ENCODE peak calls at places on chromosomes 7 and 10, in five cellular contexts. F is NT2/D1, R is H1, T is HepG2, A is GM12878. G is an unnamed sample.

GRCh38 chr7:35286422-35286821 is 32.5 kb upstream of the TBX20 start:
- DNase-seq in F (no peak), R (no peak), T (no peak), A (no peak), G (no peak)

GRCh38 chr10:127908106-127908957 is 1.4 kb downstream of the PTPRE start:
- DNase-seq in F (no peak), R (no peak), T (peak; percentile 23), A (no peak), G (no peak)

GRCh38 chr10:75400163-75400768 is 1.3 kb downstream of the ZNF503 start:
- DNase-seq in F (no peak), R (no peak), T (no peak), A (no peak), G (no peak)

GRCh38 chr10:32155075-32155516 is 98.9 kb upstream of the KIF5B start:
- DNase-seq in F (no peak), R (no peak), T (no peak), A (no peak), G (no peak)

GRCh38 chr7:24323961-24324480 is 40.0 kb downstream of the NPY start:
- DNase-seq in F (no peak), R (no peak), T (no peak), A (no peak), G (no peak)

GRCh38 chr7:4744391-4745264 is 30.8 kb upstream of the AP5Z1 start:
- DNase-seq in F (peak; percentile 94), R (peak; percentile 89), T (peak; percentile 93), A (peak; percentile 58), G (peak; percentile 85)

GRCh38 chr10:15652757-15653156 is 67.0 kb downstream of the ITGA8 start:
- DNase-seq in F (no peak), R (no peak), T (no peak), A (no peak), G (no peak)

GRCh38 chr10:133126431-133127290 is 33.4 kb upstream of the KNDC1 start:
- DNase-seq in F (no peak), R (no peak), T (no peak), A (no peak), G (no peak)

GRCh38 chr7:26648429-26649015 is 215.9 kb downstream of the SKAP2 start:
- DNase-seq in F (no peak), R (no peak), T (no peak), A (no peak), G (no peak)
- TF ChIP-seq SUZ12 in F (no peak), R (no peak), T (no peak), A (no peak), G (no peak)

GRCh38 chr7:66353547-66353946 is 148.4 kb downstream of the TPST1 start:
- DNase-seq in F (no peak), R (no peak), T (no peak), A (no peak), G (no peak)

GRCh38 chr7:66348959-66349358 is 143.8 kb downstream of the TPST1 start:
- DNase-seq in F (no peak), R (no peak), T (no peak), A (no peak), G (no peak)

GRCh38 chr7:66344166-66344565 is 139.0 kb downstream of the TPST1 start:
- DNase-seq in F (no peak), R (no peak), T (peak; percentile 21), A (no peak), G (no peak)

GRCh38 chr7:66352071-66352470 is 146.9 kb downstream of the TPST1 start:
- DNase-seq in F (peak; percentile 48), R (no peak), T (no peak), A (no peak), G (no peak)

DNA sequence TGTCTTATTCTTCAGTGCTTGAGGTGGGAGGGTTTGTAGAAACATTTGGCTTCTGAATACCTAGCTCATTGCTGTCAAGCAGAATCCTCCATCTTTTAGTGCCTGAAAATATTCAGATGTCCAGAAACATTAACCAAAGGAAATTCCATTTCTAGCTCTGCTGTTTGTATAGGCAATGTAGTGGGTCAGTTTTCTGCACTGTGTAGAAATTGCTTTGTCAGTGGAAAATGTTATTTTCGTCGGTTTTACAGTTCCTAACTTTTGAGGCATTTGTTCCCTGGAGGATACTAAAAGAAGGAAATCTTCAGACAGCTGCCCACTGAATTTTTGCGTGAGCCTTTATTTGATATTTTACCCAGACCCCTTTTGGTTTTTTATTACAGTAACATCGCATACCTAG is 143.4 kb downstream of the TPST1 start:
- DNase-seq in F (no peak), R (no peak), T (no peak), A (no peak), G (no peak)
- TF ChIP-seq SUZ12 in F (no peak), R (no peak), T (no peak), A (no peak), G (no peak)

DNA sequence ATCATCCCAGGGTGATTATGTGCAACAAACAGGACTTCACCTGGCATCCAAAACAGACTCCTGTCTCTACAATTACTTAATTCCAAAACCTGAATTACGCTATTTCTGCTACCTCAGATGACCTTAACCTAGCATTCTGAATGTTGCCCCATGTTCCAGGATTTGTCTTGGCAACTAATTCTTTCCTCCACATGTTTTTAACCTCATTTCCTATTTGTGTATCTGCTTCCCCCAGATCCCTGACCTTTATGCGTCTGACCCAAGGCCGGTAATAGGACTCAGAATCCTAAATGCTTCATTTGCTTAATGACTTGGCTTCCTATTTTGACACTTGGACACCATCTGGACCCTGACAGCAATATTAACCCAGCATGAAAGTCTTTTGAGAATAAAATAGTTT is 8.7 kb upstream of the ING3 start:
- DNase-seq in F (no peak), R (no peak), T (no peak), A (no peak), G (no peak)
- TF ChIP-seq SUZ12 in F (no peak), R (no peak), T (no peak), A (no peak), G (no peak)

DNA sequence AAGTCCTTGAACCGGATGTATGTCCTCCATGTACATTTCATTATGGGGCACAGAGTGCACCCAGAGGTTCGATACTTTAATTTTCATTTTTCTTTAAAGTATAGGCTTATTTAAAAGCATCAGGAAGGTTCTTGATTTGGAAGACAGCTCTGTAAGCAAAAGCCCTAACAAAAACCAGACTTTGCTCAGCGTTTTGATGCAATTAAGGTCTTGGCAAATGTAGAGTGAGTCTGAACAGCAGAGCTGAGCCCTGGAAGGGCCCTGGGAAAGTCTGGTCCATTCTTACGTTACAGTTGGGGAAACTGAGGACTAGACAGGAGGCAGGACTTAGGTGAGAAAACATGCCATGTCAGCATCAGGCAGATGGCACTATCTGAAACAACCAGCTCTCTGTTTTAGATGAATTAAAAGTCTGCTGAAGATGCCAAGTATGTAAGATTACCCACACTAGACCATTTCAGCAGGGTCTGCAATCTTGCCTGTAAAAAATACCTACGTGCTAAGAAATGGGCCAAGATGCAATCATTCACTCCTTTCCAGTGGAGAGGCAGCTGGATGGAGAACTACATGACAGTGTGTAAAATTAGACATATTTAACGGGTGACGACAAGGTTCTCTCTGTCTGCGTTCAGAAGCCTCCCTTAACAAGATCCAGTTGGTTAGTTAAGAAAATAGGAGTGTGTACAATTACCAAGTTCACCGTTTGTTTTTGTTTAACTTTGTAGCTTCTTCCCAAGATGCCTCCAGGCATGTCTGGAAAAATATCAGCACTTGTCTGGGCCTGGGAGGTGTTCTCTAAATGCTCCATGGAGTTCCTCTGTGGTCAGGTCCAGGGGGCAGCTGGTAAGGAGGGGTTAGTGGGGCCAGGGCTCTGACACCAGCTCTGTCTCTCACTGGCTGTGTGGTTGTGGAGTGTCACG is 502.3 kb upstream of the ZMIZ1 start:
- DNase-seq in F (no peak), R (no peak), T (no peak), A (no peak), G (no peak)
- TF ChIP-seq SUZ12 in F (no peak), R (no peak), T (no peak), A (no peak), G (no peak)

GRCh38 chr10:80154978-80155695 is 22.6 kb downstream of the PLAC9 start:
- DNase-seq in F (no peak), R (no peak), T (no peak), A (no peak), G (no peak)
- TF ChIP-seq SUZ12 in F (no peak), R (no peak), T (no peak), A (no peak), G (no peak)

GRCh38 chr7:19982841-19983835 is 209.7 kb upstream of the TMEM196 start:
- DNase-seq in F (peak; percentile 54), R (peak; percentile 65), T (peak; percentile 6), A (peak; percentile 38), G (no peak)
- TF ChIP-seq SUZ12 in F (no peak), R (no peak), T (no peak), A (no peak), G (no peak)

GRCh38 chr10:121551210-121551609 is 47.0 kb downstream of the FGFR2 start:
- DNase-seq in F (no peak), R (no peak), T (no peak), A (no peak), G (no peak)

GRCh38 chr10:121556448-121556847 is 41.8 kb downstream of the FGFR2 start:
- DNase-seq in F (no peak), R (no peak), T (no peak), A (no peak), G (no peak)

GRCh38 chr10:121553861-121554264 is 44.4 kb downstream of the FGFR2 start:
- DNase-seq in F (no peak), R (no peak), T (no peak), A (no peak), G (no peak)

GRCh38 chr10:121552746-121553145 is 45.5 kb downstream of the FGFR2 start:
- DNase-seq in F (no peak), R (no peak), T (no peak), A (no peak), G (no peak)

GRCh38 chr10:121553455-121553854 is 44.8 kb downstream of the FGFR2 start:
- DNase-seq in F (no peak), R (no peak), T (peak; percentile 28), A (no peak), G (no peak)
- TF ChIP-seq SUZ12 in F (no peak), R (no peak), T (no peak), A (no peak), G (no peak)

GRCh38 chr7:18780266-18780665 is 284.7 kb downstream of the HDAC9 start:
- DNase-seq in F (no peak), R (no peak), T (no peak), A (no peak), G (no peak)

GRCh38 chr7:18777314-18777713 is 281.8 kb downstream of the HDAC9 start:
- DNase-seq in F (no peak), R (no peak), T (no peak), A (no peak), G (no peak)

DNA sequence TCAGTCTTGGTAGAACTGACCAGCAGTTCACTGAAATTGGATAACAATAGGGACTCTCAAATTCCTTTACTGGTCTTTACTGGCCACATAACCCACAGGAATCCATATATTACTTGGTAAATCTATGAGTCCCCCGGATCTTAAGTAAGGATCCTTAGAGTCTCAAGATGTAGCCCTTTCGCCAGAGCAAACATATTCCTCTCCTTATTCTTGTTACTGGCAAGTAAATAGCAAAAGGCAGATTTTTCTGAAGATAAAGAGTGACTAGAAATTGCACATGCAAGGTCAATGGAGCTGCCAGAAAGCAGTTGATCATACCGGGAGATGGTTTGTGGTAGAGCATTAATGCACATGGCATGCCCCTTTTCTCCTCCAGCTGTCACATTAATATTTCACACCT is 283.0 kb downstream of the HDAC9 start:
- DNase-seq in F (no peak), R (no peak), T (no peak), A (no peak), G (no peak)
- TF ChIP-seq SUZ12 in F (no peak), R (no peak), T (no peak), A (no peak), G (no peak)

DNA sequence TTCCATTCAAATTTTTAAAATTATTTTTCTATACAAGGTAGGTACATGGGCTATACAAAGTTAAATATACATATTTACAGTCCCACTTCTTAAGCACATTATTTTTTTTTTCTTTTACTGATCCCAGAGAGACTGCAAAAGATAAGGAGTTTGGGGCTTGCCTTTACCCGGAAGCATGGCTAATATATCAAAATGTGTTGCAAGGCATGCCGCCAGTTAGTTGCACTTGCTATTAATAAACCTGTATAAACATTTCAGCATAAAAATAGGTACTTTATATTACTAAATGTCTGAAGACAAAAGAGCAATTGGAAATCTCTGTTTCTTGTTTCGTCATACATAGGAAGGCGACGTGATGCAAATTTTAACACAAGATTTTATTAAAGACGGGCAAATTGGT is 21.5 kb upstream of the PDLIM1 start:
- DNase-seq in F (no peak), R (no peak), T (no peak), A (no peak), G (no peak)
- TF ChIP-seq SUZ12 in F (no peak), R (no peak), T (no peak), A (no peak), G (no peak)

G was measured in HEK293T.